ENCODE peak calls at places on chromosomes 12 and 14, in seven cellular contexts. I is mesendoderm, D is IMR-90, V is H1, S is mesenchymal stem cell, P is trophoblast cell, X is neuronal stem cell. G is an unnamed sample.

GRCh38 chr12:19148860-19149259 is 19.3 kb downstream of the PLEKHA5 start:
- DNase-seq in X (no peak), S (no peak), I (no peak), P (no peak), D (no peak), V (no peak), G (no peak)

GRCh38 chr14:83733670-83734069 is 1796.3 kb upstream of the FLRT2 start:
- DNase-seq in I (peak), D (no peak), P (no peak), X (no peak), V (no peak), S (no peak), G (no peak)

GRCh38 chr14:102828201-102828600 is 51.0 kb downstream of the TRAF3 start:
- DNase-seq in S (no peak), X (no peak), D (no peak), I (no peak), P (peak), V (no peak), G (no peak)

GRCh38 chr12:77697126-77697525 is 133.6 kb upstream of the NAV3 start:
- DNase-seq in S (no peak), P (no peak), X (no peak), D (no peak), I (no peak), V (no peak), G (no peak)

GRCh38 chr14:91752956-91753355 is 21.1 kb upstream of the CATSPERB start:
- DNase-seq in I (no peak), V (no peak), P (no peak), D (no peak), X (no peak), S (no peak), G (no peak)

GRCh38 chr12:104630230-104630670 is 173.5 kb downstream of the CHST11 start:
- DNase-seq in D (no peak), P (no peak), I (no peak), X (no peak), S (no peak), V (no peak), G (no peak)

GRCh38 chr14:75658957-75659356 is 1.7 kb downstream of the ERG28 start:
- DNase-seq in S (no peak), P (no peak), D (no peak), V (no peak), X (no peak), I (no peak), G (no peak)

GRCh38 chr12:122988612-122989442 is 8.3 kb downstream of the ARL6IP4 start:
- DNase-seq in D (no peak), V (no peak), S (no peak), P (no peak), I (peak), X (no peak), G (no peak)

GRCh38 chr12:58727526-58727925 is 192.8 kb downstream of the LRIG3 start:
- DNase-seq in V (no peak), I (no peak), X (no peak), P (no peak), D (peak), S (peak), G (no peak)

GRCh38 chr12:48997719-48998496 is 1.3 kb downstream of the DDN start:
- DNase-seq in P (peak), I (no peak), X (no peak), S (peak), V (no peak), D (no peak), G (peak)

GRCh38 chr12:120115692-120116442 is 686 bp downstream of the RAB35 start:
- DNase-seq in D (peak), P (peak), X (no peak), S (peak), V (no peak), I (peak), G (peak)

GRCh38 chr12:104724992-104725585 is 233.0 kb downstream of the SLC41A2 start:
- DNase-seq in P (no peak), X (no peak), V (no peak), S (no peak), I (no peak), D (no peak), G (no peak)

GRCh38 chr14:24094839-24095195 is 706 bp downstream of the PCK2 start:
- DNase-seq in V (no peak), D (no peak), X (no peak), S (no peak), P (no peak), I (no peak), G (no peak)

GRCh38 chr12:57759360-57759980 is 4.6 kb downstream of the MARCHF9 start:
- DNase-seq in P (peak), X (no peak), D (no peak), S (no peak), I (peak), V (no peak), G (peak)

GRCh38 chr14:50668852-50669194 is 717 bp upstream of the SAV1 start:
- DNase-seq in P (no peak), S (no peak), D (no peak), X (no peak), V (no peak), I (no peak), G (no peak)
- H2BK120ac ChIP-seq in P (no peak), S (no peak), D (peak), X (no peak), V (no peak), I (no peak), G (no peak)

GRCh38 chr14:77116194-77116817 is 18.2 kb downstream of the CIPC start:
- DNase-seq in X (no peak), P (no peak), I (no peak), V (no peak), D (no peak), S (no peak), G (no peak)
- H2BK120ac ChIP-seq in X (no peak), P (no peak), I (no peak), V (no peak), D (no peak), S (no peak), G (no peak)

DNA sequence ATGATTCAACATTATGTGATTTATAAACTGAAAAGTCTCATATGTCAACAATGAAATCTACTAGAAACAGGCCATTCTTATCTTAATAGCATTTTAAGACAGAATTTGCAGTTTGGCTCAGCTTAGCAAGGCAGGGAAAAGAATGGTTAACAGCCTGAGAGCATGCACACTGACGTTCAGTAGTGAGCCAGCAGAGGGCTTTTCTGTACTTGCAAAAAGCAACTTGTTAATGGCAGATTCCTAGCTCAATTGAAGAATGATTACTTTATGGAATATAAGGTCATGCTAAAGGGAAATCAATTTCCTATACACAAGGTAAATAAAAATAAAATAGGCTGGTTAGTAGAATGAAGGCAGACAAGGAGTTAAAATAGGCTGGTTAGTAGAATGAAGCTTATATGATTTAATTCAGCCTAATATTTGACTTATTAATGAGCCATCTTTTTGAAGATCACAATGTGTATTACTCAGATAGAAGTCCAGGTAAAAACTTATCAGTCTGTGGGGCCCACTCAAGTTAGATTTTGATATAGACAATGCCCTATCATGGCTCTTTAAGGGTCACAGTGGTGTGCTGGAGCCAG is 95.9 kb downstream of the OTOGL start:
- DNase-seq in D (peak), P (peak), S (peak), X (peak), I (peak), V (no peak), G (peak)
- H2BK120ac ChIP-seq in D (no peak), P (peak), S (no peak), X (no peak), I (no peak), V (no peak), G (no peak)

GRCh38 chr12:127127887-127128286 is 1139.1 kb upstream of the TMEM132C start:
- DNase-seq in V (no peak), D (no peak), P (no peak), I (no peak), X (no peak), S (no peak), G (no peak)
- H2BK120ac ChIP-seq in V (no peak), D (no peak), P (no peak), I (no peak), X (no peak), S (no peak), G (no peak)

GRCh38 chr12:65113621-65114035 is 7.5 kb downstream of the WIF1 start:
- DNase-seq in P (no peak), D (no peak), I (no peak), S (no peak), V (no peak), X (no peak), G (no peak)
- H2BK120ac ChIP-seq in P (no peak), D (no peak), I (no peak), S (no peak), V (no peak), X (no peak), G (no peak)

GRCh38 chr12:93429448-93429847 is 12.3 kb downstream of the UBE2N start:
- DNase-seq in P (no peak), D (no peak), I (no peak), V (no peak), X (no peak), S (no peak), G (no peak)

GRCh38 chr12:93427779-93428564 is 13.8 kb downstream of the UBE2N start:
- DNase-seq in P (no peak), D (peak), I (no peak), X (no peak), S (peak), V (no peak), G (no peak)

GRCh38 chr12:93426406-93426805 is 15.3 kb downstream of the UBE2N start:
- DNase-seq in S (no peak), D (no peak), X (no peak), V (no peak), I (peak), P (no peak), G (no peak)

GRCh38 chr12:93430280-93430679 is 11.5 kb downstream of the UBE2N start:
- DNase-seq in S (no peak), X (no peak), V (no peak), P (no peak), I (no peak), D (no peak), G (no peak)

DNA sequence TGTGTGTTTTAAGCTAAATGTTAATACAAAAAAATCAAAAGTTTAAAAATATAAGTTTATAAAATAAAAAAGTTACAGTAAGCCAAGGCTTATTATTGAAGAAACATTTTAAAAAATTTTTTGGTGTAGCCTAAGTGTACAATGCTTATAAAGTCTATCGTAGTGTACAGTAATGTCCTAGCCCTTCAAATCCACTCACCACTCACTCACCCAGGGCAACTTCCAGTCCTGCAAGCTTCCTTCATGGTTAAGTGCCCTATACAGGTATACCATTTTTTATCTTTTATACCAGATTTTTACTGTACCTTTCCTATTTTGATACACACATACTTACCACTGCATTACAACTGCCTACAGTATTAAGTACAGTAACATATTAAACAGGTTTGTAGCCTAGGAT is 11.9 kb downstream of the UBE2N start:
- DNase-seq in V (no peak), X (no peak), I (no peak), D (no peak), P (no peak), S (no peak), G (no peak)
- H2BK120ac ChIP-seq in V (no peak), X (no peak), I (no peak), D (no peak), P (no peak), S (no peak), G (no peak)

GRCh38 chr12:39610626-39611025 is 9.0 kb downstream of the ABCD2 start:
- DNase-seq in X (no peak), P (no peak), D (no peak), S (no peak), V (no peak), I (no peak), G (no peak)

GRCh38 chr12:39605501-39605900 is 14.1 kb downstream of the ABCD2 start:
- DNase-seq in P (peak), S (peak), I (peak), X (no peak), D (no peak), V (no peak), G (no peak)

GRCh38 chr12:39603065-39603464 is 16.5 kb downstream of the ABCD2 start:
- DNase-seq in P (no peak), I (no peak), S (no peak), V (no peak), X (no peak), D (no peak), G (no peak)

GRCh38 chr12:39605996-39606395 is 13.6 kb downstream of the ABCD2 start:
- DNase-seq in D (no peak), S (peak), I (peak), P (peak), X (no peak), V (no peak), G (no peak)

DNA sequence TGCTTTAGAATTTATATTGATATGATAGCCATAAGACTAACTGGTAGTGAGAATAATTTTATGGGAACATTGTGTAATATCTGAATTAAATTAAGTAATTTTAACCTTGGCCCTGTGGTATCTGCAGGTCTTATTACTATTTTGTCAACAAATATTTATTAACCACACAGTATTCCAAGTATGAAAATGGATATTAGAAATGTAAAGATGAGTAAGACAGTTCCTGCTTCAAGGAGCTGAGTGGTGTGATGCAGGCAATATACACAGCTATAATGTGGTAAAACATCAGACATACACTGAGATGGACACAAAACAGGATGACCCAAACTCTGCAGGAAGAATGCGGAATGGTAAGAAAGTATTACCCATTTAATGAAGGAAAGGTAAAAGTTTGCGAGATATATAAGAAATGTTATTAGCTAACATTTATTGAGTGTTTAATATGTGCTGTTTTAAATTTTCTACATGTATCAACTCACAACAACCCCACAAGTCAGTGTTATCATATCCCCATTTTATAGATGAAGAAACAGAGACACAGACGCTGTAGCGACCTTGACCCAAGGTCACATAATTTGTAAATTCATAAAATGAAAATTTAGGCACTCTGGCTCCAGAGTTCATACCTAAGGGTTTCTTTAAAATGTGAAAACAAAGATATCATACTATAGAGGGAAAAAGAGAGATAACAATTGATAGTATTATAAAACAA is 12.7 kb downstream of the ABCD2 start:
- DNase-seq in X (no peak), P (peak), S (no peak), I (no peak), D (no peak), V (no peak), G (no peak)
- H2BK120ac ChIP-seq in X (no peak), P (no peak), S (no peak), I (no peak), D (no peak), V (no peak), G (no peak)

DNA sequence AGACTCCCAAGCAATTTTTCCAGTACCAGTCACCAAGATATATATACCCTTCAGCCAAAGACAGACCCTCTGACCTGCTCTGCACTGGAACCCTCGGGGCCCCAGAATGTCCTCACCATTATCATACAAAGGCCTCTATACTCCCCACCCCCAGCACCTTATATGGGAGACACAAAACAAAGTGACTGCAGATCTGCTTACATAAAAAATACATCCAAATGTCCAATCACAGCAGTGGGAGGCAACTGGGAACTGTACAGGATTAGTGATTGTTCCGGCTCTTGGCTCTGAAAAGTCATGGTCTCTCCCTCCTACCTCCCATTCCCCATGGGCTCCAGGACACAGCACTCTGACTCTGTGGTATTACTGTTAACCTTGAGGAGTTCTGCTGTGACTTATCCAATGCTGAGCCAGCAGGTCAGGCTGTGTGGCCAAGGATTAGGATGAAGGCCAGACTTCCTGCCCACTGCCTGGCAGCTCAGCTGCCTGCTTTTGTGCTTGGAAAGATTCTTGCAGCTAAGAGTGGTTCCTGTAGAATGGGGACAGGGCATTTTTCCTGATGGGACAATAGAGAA is 13.7 kb downstream of the OXA1L start:
- DNase-seq in X (no peak), I (peak), S (peak), V (no peak), D (peak), P (no peak), G (no peak)
- H2BK120ac ChIP-seq in X (no peak), I (no peak), S (no peak), V (no peak), D (peak), P (no peak), G (no peak)

GRCh38 chr14:104116544-104117340 is 21.6 kb upstream of the KIF26A start:
- DNase-seq in S (no peak), X (no peak), D (no peak), P (peak), I (no peak), V (no peak), G (no peak)
- H2BK120ac ChIP-seq in S (no peak), X (no peak), D (no peak), P (peak), I (no peak), V (no peak), G (no peak)

GRCh38 chr14:54147285-54147684 is 190.7 kb upstream of the BMP4 start:
- DNase-seq in S (peak), P (no peak), I (peak), X (no peak), V (no peak), D (peak), G (no peak)
- H2BK120ac ChIP-seq in S (no peak), P (no peak), I (no peak), X (no peak), V (no peak), D (no peak), G (no peak)

G was measured in H9.